ENCODE peak calls at places on chromosomes 6 and 20, in seven cellular contexts. S is ovary, C is A549, Q is stomach, P is transverse colon, L is SK-N-SH, T is GM12878. M is an unnamed sample.
A peak's percentile ranks its signal among the peaks of the same experiment; 100 is the strongest.

GRCh38 chr20:61271273-61272221 is 19.5 kb downstream of the CDH4 start:
- DNase-seq in Q (no peak), P (no peak), T (no peak), L (no peak), C (no peak), S (no peak), M (no peak)

GRCh38 chr6:53672232-53672631 is 6.7 kb upstream of the KLHL31 start:
- DNase-seq in T (no peak), L (no peak), S (no peak), Q (no peak), C (no peak), P (no peak), M (no peak)

GRCh38 chr20:37404461-37404881 is 58.5 kb downstream of the SRC start:
- DNase-seq in S (no peak), L (no peak), T (no peak), P (no peak), C (peak; percentile 50), Q (no peak), M (no peak)

GRCh38 chr20:54172856-54173652 is 732 bp downstream of the CYP24A1 start:
- DNase-seq in C (no peak), S (no peak), L (peak; percentile 56), T (no peak), Q (no peak), P (no peak), M (no peak)

GRCh38 chr6:3296113-3296512 is 37.4 kb downstream of the PSMG4 start:
- DNase-seq in Q (no peak), T (no peak), L (no peak), P (no peak), C (no peak), S (no peak), M (no peak)

GRCh38 chr6:156557269-156557885 is 219.8 kb upstream of the ARID1B start:
- DNase-seq in S (no peak), P (no peak), Q (peak; percentile 62), C (peak; percentile 29), T (no peak), L (no peak), M (no peak)

GRCh38 chr6:149563928-149564325 is 2.2 kb upstream of the GINM1 start:
- DNase-seq in C (no peak), Q (no peak), P (no peak), L (no peak), T (no peak), S (no peak), M (no peak)

GRCh38 chr6:84516151-84516550 is 248.2 kb downstream of the TBX18 start:
- DNase-seq in L (no peak), Q (no peak), T (no peak), P (no peak), C (no peak), S (no peak), M (no peak)

GRCh38 chr6:89385156-89385667 is 26.9 kb downstream of the RRAGD start:
- DNase-seq in Q (no peak), S (no peak), P (no peak), T (peak; percentile 51), C (peak; percentile 7), L (no peak), M (no peak)

GRCh38 chr6:167492096-167492449 is 167.2 kb downstream of the TTLL2 start:
- DNase-seq in P (no peak), L (no peak), T (no peak), Q (no peak), S (peak; percentile 48), C (no peak), M (peak; percentile 41)

GRCh38 chr6:122701666-122702065 is 77.8 kb upstream of the FABP7 start:
- DNase-seq in P (no peak), L (no peak), S (no peak), C (no peak), Q (no peak), T (no peak), M (no peak)

GRCh38 chr6:31710490-31711219 is 4.0 kb downstream of the LY6G6F start:
- DNase-seq in T (no peak), P (no peak), Q (no peak), S (no peak), C (no peak), L (no peak), M (no peak)

GRCh38 chr20:62603021-62603906 is 39.0 kb upstream of the SLCO4A1 start:
- DNase-seq in T (no peak), P (peak; percentile 44), Q (peak; percentile 88), S (no peak), L (no peak), C (no peak), M (no peak)

GRCh38 chr6:157021267-157022021 is 244.3 kb downstream of the ARID1B start:
- DNase-seq in S (peak; percentile 93), C (peak; percentile 78), T (no peak), Q (peak; percentile 90), L (peak; percentile 94), P (peak; percentile 94), M (peak; percentile 87)

GRCh38 chr6:111789593-111789992 is 83.7 kb downstream of the FYN start:
- DNase-seq in Q (no peak), S (no peak), T (no peak), P (no peak), L (no peak), C (no peak), M (peak; percentile 45)

GRCh38 chr6:6661684-6662083 is 73.2 kb downstream of the LY86 start:
- DNase-seq in P (peak; percentile 62), L (peak; percentile 36), S (no peak), T (no peak), C (no peak), Q (peak; percentile 48), M (no peak)

GRCh38 chr6:19298422-19298821 is 538.7 kb upstream of the ID4 start:
- DNase-seq in T (no peak), L (no peak), P (no peak), C (no peak), Q (no peak), S (no peak), M (no peak)

GRCh38 chr6:22026160-22026678 is 270.6 kb downstream of the PRL start:
- DNase-seq in C (no peak), S (no peak), T (no peak), L (no peak), P (no peak), Q (no peak), M (no peak)

GRCh38 chr6:143336446-143337152 is 113.9 kb downstream of the ADAT2 start:
- DNase-seq in S (no peak), Q (no peak), L (no peak), T (no peak), P (no peak), C (no peak), M (no peak)

GRCh38 chr6:67717281-67717680 is 917.8 kb upstream of the ADGRB3 start:
- DNase-seq in S (no peak), P (no peak), L (no peak), Q (no peak), T (no peak), C (no peak), M (no peak)

GRCh38 chr6:11711644-11711993 is 67.0 kb downstream of the ADTRP start:
- DNase-seq in T (peak; percentile 67), C (no peak), Q (no peak), L (no peak), S (no peak), P (no peak), M (no peak)

GRCh38 chr6:162373868-162374267 is 353.7 kb downstream of the PRKN start:
- DNase-seq in Q (no peak), L (no peak), P (no peak), S (no peak), C (no peak), T (no peak), M (no peak)

GRCh38 chr6:139588076-139588639 is 213.7 kb upstream of the CITED2 start:
- DNase-seq in P (peak; percentile 71), S (no peak), Q (peak; percentile 84), C (no peak), T (no peak), L (no peak), M (no peak)

GRCh38 chr6:16651871-16652270 is 109.4 kb downstream of the ATXN1 start:
- DNase-seq in S (no peak), L (no peak), P (no peak), C (no peak), T (no peak), Q (no peak), M (no peak)

DNA sequence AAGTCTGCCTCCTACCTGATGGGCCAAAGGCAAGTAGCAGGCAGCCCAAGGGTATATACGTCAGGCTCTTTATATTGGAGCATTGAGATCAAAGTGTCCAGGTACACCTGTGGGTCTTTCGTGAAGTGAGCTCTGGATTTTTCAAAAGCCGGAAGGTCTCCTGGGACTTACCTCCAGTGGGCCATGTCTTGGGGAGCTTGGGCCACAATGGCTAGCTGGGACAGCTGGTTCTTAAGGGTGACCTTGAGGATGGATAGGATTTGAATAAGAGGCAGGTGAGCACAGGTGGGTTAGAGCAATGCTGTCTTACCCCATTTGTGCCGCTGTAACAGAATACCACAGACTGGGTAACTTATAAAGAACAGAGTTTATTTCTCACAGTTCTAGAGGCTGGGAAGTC is 153.4 kb downstream of the CDC5L start:
- DNase-seq in C (no peak), L (no peak), T (no peak), S (no peak), P (no peak), Q (no peak), M (no peak)
- TF ChIP-seq EP300 in C (no peak), L (no peak), T (no peak), S (no peak), P (no peak), Q (no peak), M (no peak)

GRCh38 chr20:51631011-51631950 is 88.8 kb upstream of the NFATC2 start:
- DNase-seq in Q (no peak), S (peak; percentile 74), P (peak; percentile 49), C (peak; percentile 94), L (peak; percentile 44), T (no peak), M (peak; percentile 83)
- TF ChIP-seq EP300 in Q (peak; percentile 36), S (peak; percentile 84), P (peak; percentile 95), C (peak; percentile 73), L (peak; percentile 88), T (no peak), M (peak; percentile 95)

GRCh38 chr6:1024587-1024986 is 287.3 kb upstream of the FOXQ1 start:
- DNase-seq in S (no peak), C (peak; percentile 51), T (no peak), L (no peak), P (peak; percentile 17), Q (no peak), M (no peak)
- TF ChIP-seq EP300 in S (no peak), C (no peak), T (no peak), L (no peak), P (no peak), Q (no peak), M (no peak)

DNA sequence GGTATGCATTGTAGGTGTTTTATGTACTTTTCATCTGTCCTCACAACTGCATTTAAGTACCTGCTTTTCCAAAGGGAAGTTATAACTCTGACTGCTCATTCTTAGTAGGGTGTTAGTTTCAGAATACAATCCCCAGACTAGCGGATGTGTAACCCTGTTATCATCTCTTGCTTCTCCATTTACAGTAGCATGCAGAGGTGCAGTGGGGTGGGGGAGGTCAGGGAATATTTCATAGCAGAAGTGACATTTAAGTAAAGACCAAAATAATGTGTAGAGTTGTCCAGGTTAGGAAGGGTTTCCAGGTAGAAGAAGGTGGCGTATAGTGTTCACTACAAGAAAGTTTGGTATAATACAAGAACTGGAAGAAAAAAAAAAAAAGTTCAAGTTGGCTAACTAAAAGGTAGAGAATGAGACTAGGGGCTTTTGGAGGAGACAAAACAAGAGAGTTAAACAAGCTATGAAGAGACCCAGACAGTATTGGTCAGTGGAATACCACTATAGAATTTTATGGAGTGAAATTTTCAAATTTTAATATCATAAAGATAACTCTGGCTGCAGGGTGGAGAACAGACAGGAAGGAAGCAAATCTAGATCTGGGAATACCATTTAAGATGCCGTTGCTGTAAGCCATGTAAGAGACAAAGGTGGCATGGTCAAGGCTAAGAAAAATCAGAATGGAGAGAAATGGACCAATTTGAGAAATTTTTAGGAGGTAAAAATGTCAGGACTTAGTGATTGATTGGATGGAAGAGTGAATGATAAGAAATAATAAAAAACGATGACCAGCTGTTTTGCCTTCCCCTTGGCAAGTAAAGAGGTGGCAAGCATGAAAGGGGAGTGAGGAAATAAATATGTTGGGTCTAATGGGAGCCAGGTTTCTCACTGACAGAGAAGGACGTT is 2.2 kb upstream of the AHI1 start:
- DNase-seq in T (no peak), S (no peak), C (no peak), P (no peak), L (no peak), Q (no peak), M (no peak)
- TF ChIP-seq EP300 in T (no peak), S (no peak), C (no peak), P (no peak), L (no peak), Q (no peak), M (no peak)

M was measured in tibial nerve.